ENCODE peak calls at places on chromosomes 12 and 14, in four cellular contexts. V is effector CD4-positive, alpha-beta T cell; W is activated naive CD8-positive, alpha-beta T cell treated with anti-CD3 and anti-CD28 coated beads, Interleukin-2, amount 50 U/mL, for 24 hours; O is erythroblast. T is an unnamed sample.

GRCh38 chr14:32657081-32657480 is 281.6 kb upstream of the NPAS3 start:
- DNase-seq in V (no peak), W (no peak), O (peak), T (peak)

GRCh38 chr14:99123208-99123870 is 148.7 kb downstream of the BCL11B start:
- DNase-seq in O (no peak), W (no peak), V (no peak), T (no peak)

GRCh38 chr14:99257673-99258221 is 14.2 kb downstream of the BCL11B start:
- DNase-seq in W (no peak), V (no peak), O (no peak), T (no peak)

GRCh38 chr12:110934093-110934852 is 13.9 kb upstream of the MYL2 start:
- DNase-seq in O (no peak), V (no peak), W (no peak), T (no peak)

GRCh38 chr12:53044052-53044581 is 5.7 kb upstream of the TNS2 start:
- DNase-seq in O (no peak), V (no peak), W (no peak), T (peak)

GRCh38 chr12:94027561-94027960 is 120.8 kb upstream of the PLXNC1 start:
- DNase-seq in W (no peak), V (no peak), O (no peak), T (no peak)

GRCh38 chr12:51954465-51955361 is 3.2 kb downstream of the ACVR1B start:
- DNase-seq in V (no peak), O (peak), W (no peak), T (peak)

GRCh38 chr14:105092912-105093425 is 27.7 kb upstream of the GPR132 start:
- DNase-seq in V (peak), W (peak), O (no peak), T (peak)

GRCh38 chr12:124915249-124916236 is 1.1 kb upstream of the UBC start:
- DNase-seq in V (no peak), O (no peak), W (peak), T (peak)